ENCODE peak calls at places on chromosomes 5 and 9, in eight cellular contexts. One of them, this sample, is unnamed.

GRCh38 chr9:93318441-93318840 is 133.0 kb upstream of the FAM120A start:
- DNase-seq in fibroblast of the aortic adventitia: no peak
- DNase-seq in brain microvascular endothelial cell: no peak
- DNase-seq in mucosa of gallbladder: no peak
- DNase-seq in activated CD8-positive, alpha-beta memory T cell treated with anti-CD3 and anti-CD28 coated beads, Interleukin-2, amount 50 U/mL, for 48 hours: no peak
- DNase-seq in H54: no peak
- DNase-seq in T-helper 1 cell: no peak
- DNase-seq in neural crest cell: no peak
- DNase-seq in this sample: no peak

GRCh38 chr5:69268899-69269298 is 34.2 kb downstream of the CDK7 start:
- DNase-seq in fibroblast of the aortic adventitia: no peak
- DNase-seq in brain microvascular endothelial cell: no peak
- DNase-seq in mucosa of gallbladder: no peak
- DNase-seq in activated CD8-positive, alpha-beta memory T cell treated with anti-CD3 and anti-CD28 coated beads, Interleukin-2, amount 50 U/mL, for 48 hours: no peak
- DNase-seq in H54: no peak
- DNase-seq in T-helper 1 cell: no peak
- DNase-seq in neural crest cell: no peak
- DNase-seq in this sample: no peak

GRCh38 chr9:36142510-36143161 is 6.1 kb downstream of the GLIPR2 start:
- DNase-seq in fibroblast of the aortic adventitia: no peak
- DNase-seq in brain microvascular endothelial cell: no peak
- DNase-seq in mucosa of gallbladder: no peak
- DNase-seq in activated CD8-positive, alpha-beta memory T cell treated with anti-CD3 and anti-CD28 coated beads, Interleukin-2, amount 50 U/mL, for 48 hours: peak
- DNase-seq in H54: no peak
- DNase-seq in T-helper 1 cell: no peak
- DNase-seq in neural crest cell: no peak
- DNase-seq in this sample: no peak

GRCh38 chr9:89766981-89767380 is 162.2 kb downstream of the GADD45G start:
- DNase-seq in fibroblast of the aortic adventitia: no peak
- DNase-seq in brain microvascular endothelial cell: no peak
- DNase-seq in mucosa of gallbladder: no peak
- DNase-seq in activated CD8-positive, alpha-beta memory T cell treated with anti-CD3 and anti-CD28 coated beads, Interleukin-2, amount 50 U/mL, for 48 hours: no peak
- DNase-seq in H54: no peak
- DNase-seq in T-helper 1 cell: no peak
- DNase-seq in neural crest cell: no peak
- DNase-seq in this sample: no peak

GRCh38 chr5:10563132-10563939 is 534 bp upstream of the ANKRD33B start:
- DNase-seq in fibroblast of the aortic adventitia: peak
- DNase-seq in brain microvascular endothelial cell: peak
- DNase-seq in mucosa of gallbladder: peak
- DNase-seq in activated CD8-positive, alpha-beta memory T cell treated with anti-CD3 and anti-CD28 coated beads, Interleukin-2, amount 50 U/mL, for 48 hours: peak
- DNase-seq in H54: peak
- DNase-seq in T-helper 1 cell: peak
- DNase-seq in neural crest cell: no peak
- DNase-seq in this sample: peak

GRCh38 chr9:22158275-22158674 is 149.2 kb upstream of the CDKN2B start:
- DNase-seq in fibroblast of the aortic adventitia: no peak
- DNase-seq in brain microvascular endothelial cell: no peak
- DNase-seq in mucosa of gallbladder: no peak
- DNase-seq in activated CD8-positive, alpha-beta memory T cell treated with anti-CD3 and anti-CD28 coated beads, Interleukin-2, amount 50 U/mL, for 48 hours: no peak
- DNase-seq in H54: no peak
- DNase-seq in T-helper 1 cell: no peak
- DNase-seq in neural crest cell: no peak
- DNase-seq in this sample: no peak

GRCh38 chr5:141715340-141715905 is 33.4 kb upstream of the ARAP3 start:
- DNase-seq in fibroblast of the aortic adventitia: no peak
- DNase-seq in brain microvascular endothelial cell: no peak
- DNase-seq in mucosa of gallbladder: no peak
- DNase-seq in activated CD8-positive, alpha-beta memory T cell treated with anti-CD3 and anti-CD28 coated beads, Interleukin-2, amount 50 U/mL, for 48 hours: no peak
- DNase-seq in H54: no peak
- DNase-seq in T-helper 1 cell: no peak
- DNase-seq in neural crest cell: no peak
- DNase-seq in this sample: no peak

GRCh38 chr9:114746591-114746990 is 59.2 kb downstream of the TNFSF15 start:
- DNase-seq in fibroblast of the aortic adventitia: peak
- DNase-seq in brain microvascular endothelial cell: no peak
- DNase-seq in mucosa of gallbladder: no peak
- DNase-seq in activated CD8-positive, alpha-beta memory T cell treated with anti-CD3 and anti-CD28 coated beads, Interleukin-2, amount 50 U/mL, for 48 hours: no peak
- DNase-seq in H54: no peak
- DNase-seq in T-helper 1 cell: no peak
- DNase-seq in neural crest cell: no peak
- DNase-seq in this sample: no peak

GRCh38 chr5:109063223-109063622 is 315.5 kb downstream of the FER start:
- DNase-seq in fibroblast of the aortic adventitia: peak
- DNase-seq in brain microvascular endothelial cell: no peak
- DNase-seq in mucosa of gallbladder: no peak
- DNase-seq in activated CD8-positive, alpha-beta memory T cell treated with anti-CD3 and anti-CD28 coated beads, Interleukin-2, amount 50 U/mL, for 48 hours: no peak
- DNase-seq in H54: no peak
- DNase-seq in T-helper 1 cell: no peak
- DNase-seq in neural crest cell: no peak
- DNase-seq in this sample: no peak

GRCh38 chr9:121582641-121583040 is 68.8 kb upstream of the DAB2IP start:
- DNase-seq in fibroblast of the aortic adventitia: no peak
- DNase-seq in brain microvascular endothelial cell: no peak
- DNase-seq in mucosa of gallbladder: no peak
- DNase-seq in activated CD8-positive, alpha-beta memory T cell treated with anti-CD3 and anti-CD28 coated beads, Interleukin-2, amount 50 U/mL, for 48 hours: no peak
- DNase-seq in H54: no peak
- DNase-seq in T-helper 1 cell: no peak
- DNase-seq in neural crest cell: no peak
- DNase-seq in this sample: no peak

GRCh38 chr5:75389430-75389829 is 52.4 kb downstream of the HMGCR start:
- DNase-seq in fibroblast of the aortic adventitia: no peak
- DNase-seq in brain microvascular endothelial cell: no peak
- DNase-seq in mucosa of gallbladder: no peak
- DNase-seq in activated CD8-positive, alpha-beta memory T cell treated with anti-CD3 and anti-CD28 coated beads, Interleukin-2, amount 50 U/mL, for 48 hours: no peak
- DNase-seq in H54: no peak
- DNase-seq in T-helper 1 cell: peak
- DNase-seq in neural crest cell: no peak
- DNase-seq in this sample: no peak

GRCh38 chr5:54959673-54960418 is 25.5 kb downstream of the ESM1 start:
- DNase-seq in fibroblast of the aortic adventitia: no peak
- DNase-seq in brain microvascular endothelial cell: peak
- DNase-seq in mucosa of gallbladder: no peak
- DNase-seq in activated CD8-positive, alpha-beta memory T cell treated with anti-CD3 and anti-CD28 coated beads, Interleukin-2, amount 50 U/mL, for 48 hours: peak
- DNase-seq in H54: no peak
- DNase-seq in T-helper 1 cell: peak
- DNase-seq in neural crest cell: no peak
- DNase-seq in this sample: peak

GRCh38 chr5:160637357-160637756 is 214.7 kb downstream of the ATP10B start:
- DNase-seq in fibroblast of the aortic adventitia: no peak
- DNase-seq in brain microvascular endothelial cell: no peak
- DNase-seq in mucosa of gallbladder: no peak
- DNase-seq in activated CD8-positive, alpha-beta memory T cell treated with anti-CD3 and anti-CD28 coated beads, Interleukin-2, amount 50 U/mL, for 48 hours: no peak
- DNase-seq in H54: no peak
- DNase-seq in T-helper 1 cell: no peak
- DNase-seq in neural crest cell: no peak
- DNase-seq in this sample: no peak

GRCh38 chr9:130689937-130690700 is 3.5 kb upstream of the EXOSC2 start:
- DNase-seq in fibroblast of the aortic adventitia: peak
- DNase-seq in brain microvascular endothelial cell: peak
- DNase-seq in mucosa of gallbladder: peak
- DNase-seq in activated CD8-positive, alpha-beta memory T cell treated with anti-CD3 and anti-CD28 coated beads, Interleukin-2, amount 50 U/mL, for 48 hours: no peak
- DNase-seq in H54: peak
- DNase-seq in T-helper 1 cell: no peak
- DNase-seq in neural crest cell: no peak
- DNase-seq in this sample: peak

GRCh38 chr5:37770791-37771190 is 69.0 kb downstream of the GDNF start:
- DNase-seq in fibroblast of the aortic adventitia: peak
- DNase-seq in brain microvascular endothelial cell: no peak
- DNase-seq in mucosa of gallbladder: no peak
- DNase-seq in activated CD8-positive, alpha-beta memory T cell treated with anti-CD3 and anti-CD28 coated beads, Interleukin-2, amount 50 U/mL, for 48 hours: no peak
- DNase-seq in H54: no peak
- DNase-seq in T-helper 1 cell: no peak
- DNase-seq in neural crest cell: no peak
- DNase-seq in this sample: no peak

This sample was measured in BE2C.